ENCODE peak calls at places on chromosomes 4 and X, in nine cellular contexts. K is HepG2, B is cardiac fibroblast, Q is endodermal cell, M is astrocyte of the spinal cord, T is osteoblast, N is AG10803, J is GM12878, Z is upper lobe of left lung. A is an unnamed sample.
A peak's percentile ranks its signal among the peaks of the same experiment; 100 is the strongest.

GRCh38 chr4:79311279-79311678 is 14.6 kb downstream of the NAA11 start:
- DNase-seq in J (no peak), Q (no peak), Z (no peak), M (no peak), T (no peak), K (no peak), N (no peak), B (no peak), A (no peak)

GRCh38 chr4:82429728-82430192 is 502 bp downstream of the HNRNPDL start:
- DNase-seq in T (no peak), M (no peak), J (no peak), Q (no peak), K (no peak), N (no peak), B (no peak), Z (no peak), A (peak; percentile 49)

GRCh38 chr4:164210377-164210776 is 543.6 kb upstream of the SMIM31 start:
- DNase-seq in K (no peak), Z (no peak), N (no peak), T (no peak), Q (no peak), M (no peak), B (no peak), J (no peak), A (no peak)

GRCh38 chrX:68369559-68369958 is 63.7 kb downstream of the OPHN1 start:
- DNase-seq in T (no peak), J (no peak), K (no peak), B (no peak), M (no peak), Q (no peak), Z (no peak), N (no peak), A (no peak)

GRCh38 chrX:95076449-95076848 is 1402.4 kb downstream of the FAM133A start:
- DNase-seq in B (peak; percentile 73), N (peak; percentile 53), J (no peak), Q (peak; percentile 75), T (no peak), Z (no peak), K (peak; percentile 2), M (peak; percentile 58), A (peak; percentile 33)

GRCh38 chr4:17817027-17817426 is 6.2 kb downstream of the NCAPG start:
- DNase-seq in B (peak; percentile 84), T (no peak), J (peak; percentile 41), N (peak; percentile 87), Z (no peak), M (peak; percentile 81), K (peak; percentile 29), Q (no peak), A (peak; percentile 89)

GRCh38 chr4:107183155-107183774 is 147.2 kb upstream of the DKK2 start:
- DNase-seq in Z (no peak), T (no peak), N (peak; percentile 68), J (peak; percentile 3), B (peak; percentile 79), Q (peak; percentile 57), K (peak; percentile 67), M (peak; percentile 72), A (peak; percentile 76)

GRCh38 chrX:72107320-72107719 is 24.4 kb downstream of the RTL5 start:
- DNase-seq in B (peak; percentile 36), T (peak; percentile 19), Z (peak; percentile 61), J (no peak), N (peak; percentile 41), K (no peak), M (no peak), Q (peak; percentile 50), A (peak; percentile 28)

GRCh38 chr4:13783800-13784411 is 156.4 kb upstream of the BOD1L1 start:
- DNase-seq in K (peak; percentile 57), Q (no peak), M (peak; percentile 30), T (no peak), N (no peak), J (peak; percentile 13), Z (no peak), B (no peak), A (peak; percentile 52)

GRCh38 chrX:129545408-129545807 is 5.3 kb downstream of the OCRL start:
- DNase-seq in B (no peak), Z (no peak), J (no peak), K (no peak), T (no peak), Q (no peak), M (no peak), N (no peak), A (no peak)

GRCh38 chr4:170306208-170306607 is 216.5 kb upstream of the AADAT start:
- DNase-seq in T (no peak), N (no peak), M (no peak), J (no peak), Z (no peak), B (no peak), Q (no peak), K (no peak), A (no peak)

GRCh38 chr4:16382571-16382970 is 156.3 kb upstream of the TAPT1 start:
- DNase-seq in Z (no peak), B (no peak), T (no peak), K (no peak), M (no peak), Q (no peak), J (no peak), N (no peak), A (no peak)

GRCh38 chr4:69999420-69999819 is 3.7 kb downstream of the STATH start:
- DNase-seq in M (peak; percentile 7), T (no peak), K (no peak), N (no peak), J (no peak), B (peak; percentile 13), Z (no peak), Q (no peak), A (peak; percentile 19)

GRCh38 chr4:184804621-184805020 is 21.1 kb downstream of the ACSL1 start:
- DNase-seq in B (no peak), N (no peak), Q (no peak), Z (no peak), K (no peak), J (no peak), M (no peak), T (no peak), A (no peak)

DNA sequence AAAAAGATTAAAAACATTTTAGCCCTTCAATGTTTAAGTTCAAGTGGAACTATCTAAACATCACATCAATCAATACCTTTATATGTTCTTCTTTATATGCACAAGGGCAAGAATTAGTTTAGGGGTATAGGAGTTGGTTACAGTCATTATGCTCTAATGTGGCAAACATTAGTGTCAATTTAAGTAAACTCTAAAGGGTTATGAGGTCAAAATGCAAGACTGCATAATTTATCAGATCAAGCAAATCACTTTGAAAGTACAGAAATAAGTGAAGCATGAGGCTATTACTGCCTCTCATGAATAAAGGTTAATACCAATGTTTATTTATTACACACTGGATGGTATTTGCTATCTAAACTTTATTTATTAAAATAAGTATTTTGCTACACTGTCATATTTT is 59.7 kb downstream of the MAB21L2 start:
- DNase-seq in J (no peak), T (no peak), M (no peak), N (no peak), Q (no peak), B (no peak), Z (no peak), K (no peak), A (no peak)
- H3K4me3 ChIP-seq in J (no peak overlapping the region), T (no peak overlapping the region), M (no peak overlapping the region), N (no peak overlapping the region), Q (no peak overlapping the region), B (no peak overlapping the region), Z (no peak overlapping the region), K (no peak overlapping the region), A (no peak overlapping the region)

DNA sequence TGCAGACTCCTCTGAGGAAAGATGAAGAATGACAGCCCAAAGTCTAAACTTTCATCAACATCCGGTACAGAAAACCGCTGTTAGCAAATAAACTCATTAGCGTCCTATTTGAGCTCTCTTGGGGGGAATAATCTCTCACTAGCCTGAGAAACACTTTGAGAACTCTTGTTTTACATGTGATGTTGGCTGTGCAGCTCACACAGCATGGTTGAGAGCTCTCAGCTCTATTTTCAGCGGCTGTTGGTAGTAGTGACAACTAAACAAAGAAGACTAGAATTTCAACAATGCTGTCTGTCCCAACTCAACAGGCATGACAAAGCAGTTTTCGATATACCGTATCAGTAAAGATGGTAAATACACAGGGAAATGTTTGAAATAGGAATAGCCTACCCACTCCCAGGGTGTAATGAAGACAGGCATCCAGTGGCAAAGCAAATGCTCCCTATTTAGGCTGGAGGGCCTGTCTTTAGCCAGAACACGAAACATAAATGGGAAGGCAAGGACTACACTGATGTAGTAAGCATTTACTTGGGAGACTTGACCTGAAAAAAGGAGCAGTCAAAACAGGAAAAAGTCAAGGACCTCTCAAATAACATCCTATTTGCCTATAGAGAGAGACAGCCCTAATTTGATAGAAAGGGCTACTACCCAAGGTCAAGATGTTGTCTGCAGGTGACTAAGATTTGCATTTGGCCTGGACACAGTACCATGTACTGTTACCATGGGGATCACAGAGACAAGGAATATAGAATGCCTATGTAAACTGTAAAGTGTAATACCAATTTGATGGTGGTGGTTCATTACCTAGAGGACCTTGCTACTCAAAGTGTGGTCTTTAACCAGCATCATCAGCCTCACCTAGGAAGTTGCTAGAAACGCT is 60.4 kb downstream of the PPEF2 start:
- DNase-seq in Q (no peak), B (no peak), Z (peak; percentile 35), K (peak; percentile 78), T (peak; percentile 55), N (no peak), M (peak; percentile 22), J (no peak), A (peak; percentile 31)
- TF ChIP-seq CTCF in Q (no peak), B (no peak), Z (no peak), K (no peak), T (no peak), N (no peak), M (no peak), J (no peak), A (no peak)

DNA sequence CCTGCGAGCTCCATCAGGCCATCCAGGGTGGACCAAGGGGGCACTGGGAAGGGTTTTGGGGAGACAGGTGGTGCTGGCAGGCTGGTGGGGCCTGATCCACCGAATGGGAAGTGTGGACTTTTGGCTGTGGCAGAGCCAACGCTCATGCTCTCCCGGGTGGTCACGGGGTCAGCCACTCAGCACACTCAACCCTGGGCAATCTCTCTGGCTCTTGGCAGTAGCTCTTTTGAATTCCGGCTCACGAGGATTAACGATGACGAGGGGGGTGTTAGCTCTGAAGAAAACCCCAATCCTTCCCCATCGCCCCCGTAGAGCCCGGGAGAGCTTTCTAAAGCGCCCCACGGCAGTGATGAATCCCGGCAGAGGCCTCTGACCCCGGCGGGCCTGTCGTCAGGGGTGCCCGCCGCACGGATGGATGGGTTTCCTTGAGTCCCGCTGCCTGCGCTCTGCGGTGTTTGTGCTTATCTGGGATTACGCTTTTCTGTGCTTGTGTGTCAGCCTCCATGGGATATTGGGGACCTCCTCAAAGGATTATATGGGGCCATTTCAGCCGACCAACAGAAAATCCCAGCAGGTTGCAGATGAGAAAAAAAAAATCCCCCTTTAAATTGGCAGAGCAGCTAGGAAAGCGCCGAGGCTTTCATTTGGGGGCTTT is 156.8 kb upstream of the PSAPL1 start:
- DNase-seq in M (no peak), K (no peak), N (no peak), Z (no peak), B (no peak), T (peak; percentile 49), J (no peak), Q (no peak), A (no peak)
- H3K4me3 ChIP-seq in M (no peak overlapping the region), K (no peak overlapping the region), N (no peak overlapping the region), Z (no peak overlapping the region), B (no peak overlapping the region), T (no peak overlapping the region), J (no peak overlapping the region), Q (no peak overlapping the region), A (no peak overlapping the region)

DNA sequence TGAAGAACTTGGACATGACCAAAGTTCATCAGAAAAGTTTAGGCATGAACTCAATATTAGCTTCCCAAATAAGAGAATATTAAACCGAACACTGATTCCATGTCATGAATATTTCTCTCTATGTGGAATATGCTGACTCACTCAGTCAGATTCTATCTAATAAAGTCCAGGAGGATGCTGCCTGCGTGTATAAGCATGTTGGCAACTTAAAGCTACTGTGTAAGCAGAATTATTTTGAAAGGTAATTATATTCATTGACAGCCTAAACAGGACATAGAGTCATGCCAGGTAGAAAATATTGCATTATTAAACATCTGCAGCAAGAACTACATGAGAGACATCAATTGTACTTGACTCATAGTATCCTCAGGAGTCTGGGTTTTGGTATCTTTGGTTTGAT is 367.9 kb upstream of the SPOCK3 start:
- DNase-seq in K (no peak), N (no peak), Q (no peak), J (no peak), M (no peak), T (no peak), Z (no peak), B (no peak), A (no peak)
- TF ChIP-seq CTCF in K (no peak), N (no peak), Q (no peak), J (no peak), M (no peak), T (no peak), Z (no peak), B (no peak), A (no peak)

A was measured in fibroblast of pulmonary artery.